ENCODE peak calls at places on chromosomes 2 and 18, in nine cellular contexts. T is T47D, N is iris pigment epithelial cell, X is lower lobe of right lung, C is MCF 10A, R is ELF-1, A is posterior cingulate gyrus, F is iPS DF 6.9, E is activated T-cell treated with anti-CD3 and anti-CD28 coated beads for 1 hour. Q is an unnamed sample.

GRCh38 chr2:467892-468630 is 180.2 kb upstream of the ALKAL2 start:
- DNase-seq in F (no peak), X (no peak), N (no peak), T (no peak), A (no peak), C (no peak), E (no peak), R (no peak), Q (no peak)

GRCh38 chr2:195318440-195319111 is 338.4 kb upstream of the SLC39A10 start:
- DNase-seq in R (no peak), F (peak; percentile 9), N (peak; percentile 50), E (peak; percentile 29), T (peak; percentile 54), X (no peak), C (peak; percentile 70), A (no peak), Q (peak; percentile 68)

GRCh38 chr2:135245055-135245454 is 193.0 kb downstream of the RAB3GAP1 start:
- DNase-seq in E (no peak), T (no peak), N (peak; percentile 86), C (peak; percentile 69), R (peak; percentile 51), A (no peak), X (no peak), F (no peak), Q (no peak)

GRCh38 chr2:239021224-239021623 is 173.3 kb downstream of the TWIST2 start:
- DNase-seq in R (peak; percentile 33), T (no peak), C (no peak), E (no peak), X (no peak), F (no peak), A (no peak), N (no peak), Q (no peak)

GRCh38 chr2:222423632-222424280 is 587 bp upstream of the SGPP2 start:
- DNase-seq in F (no peak), E (no peak), R (peak; percentile 15), X (peak; percentile 62), T (no peak), C (peak; percentile 95), N (no peak), A (no peak), Q (no peak)

GRCh38 chr2:176934869-176935415 is 277.7 kb upstream of the HNRNPA3 start:
- DNase-seq in C (no peak), E (no peak), T (no peak), A (no peak), X (no peak), N (no peak), F (no peak), R (no peak), Q (no peak)

GRCh38 chr2:236745420-236746210 is 176.0 kb downstream of the ACKR3 start:
- DNase-seq in A (no peak), R (peak; percentile 84), E (no peak), N (peak; percentile 86), T (peak; percentile 84), F (no peak), X (no peak), C (peak; percentile 87), Q (no peak)

GRCh38 chr2:216571178-216571908 is 61.9 kb upstream of the IGFBP2 start:
- DNase-seq in C (no peak), X (no peak), A (no peak), E (no peak), R (no peak), F (no peak), N (no peak), T (no peak), Q (no peak)

GRCh38 chr2:241858206-241859016 is at the start of gene PDCD1:
- DNase-seq in R (peak; percentile 36), N (no peak), C (no peak), A (no peak), X (peak; percentile 52), T (no peak), F (no peak), E (no peak), Q (peak; percentile 85)

GRCh38 chr2:118973542-118973951 is 31.6 kb downstream of the MARCO start:
- DNase-seq in E (no peak), X (peak; percentile 77), A (no peak), N (peak; percentile 22), T (no peak), C (peak; percentile 93), F (no peak), R (no peak), Q (no peak)

GRCh38 chr18:77762632-77763031 is 513.0 kb downstream of the GALR1 start:
- DNase-seq in T (no peak), N (no peak), F (no peak), A (no peak), E (no peak), R (peak; percentile 44), C (no peak), X (no peak), Q (no peak)

Q was measured in K562.